ENCODE peak calls at places on chromosomes 7 and 10, in nine cellular contexts. E is PC-9; F is neuronal stem cell; O is mucosa of descending colon; C is CD8-positive, alpha-beta memory T cell; H is astrocyte of the spinal cord; Q is HCT116; T is caudate nucleus; L is pancreas. M is an unnamed sample.

GRCh38 chr7:67625257-67625713 is 628.7 kb downstream of the TYW1 start:
- DNase-seq in E (peak), F (peak), O (peak), C (no peak), H (peak), Q (peak), T (peak), L (peak), M (no peak)

GRCh38 chr10:37748170-37748569 is 109.2 kb downstream of the ZNF248 start:
- DNase-seq in E (no peak), F (no peak), O (no peak), C (no peak), H (no peak), Q (no peak), T (no peak), L (no peak), M (no peak)

GRCh38 chr7:47380325-47381131 is 201.4 kb downstream of the TNS3 start:
- DNase-seq in E (peak), F (peak), O (peak), C (no peak), H (peak), Q (no peak), T (no peak), L (no peak), M (no peak)

GRCh38 chr10:16856567-16856966 is 39.3 kb upstream of the RSU1 start:
- DNase-seq in E (no peak), F (no peak), O (no peak), C (no peak), H (peak), Q (no peak), T (no peak), L (no peak), M (no peak)

GRCh38 chr7:17326378-17326777 is 27.9 kb downstream of the AHR start:
- DNase-seq in E (no peak), F (no peak), O (no peak), C (no peak), H (no peak), Q (no peak), T (no peak), L (no peak), M (no peak)

GRCh38 chr10:72539137-72539536 is 86.7 kb downstream of the MICU1 start:
- DNase-seq in E (no peak), F (no peak), O (no peak), C (no peak), H (no peak), Q (no peak), T (no peak), L (no peak), M (no peak)

GRCh38 chr7:110358028-110358427 is 732.9 kb upstream of the LRRN3 start:
- DNase-seq in E (no peak), F (no peak), O (no peak), C (no peak), H (peak), Q (no peak), T (no peak), L (no peak), M (no peak)

GRCh38 chr10:350981-351501 is 215.8 kb downstream of the ZMYND11 start:
- DNase-seq in E (no peak), F (no peak), O (no peak), C (no peak), H (no peak), Q (no peak), T (no peak), L (no peak), M (no peak)

GRCh38 chr10:108465871-108466641 is 1301.5 kb upstream of the SORCS1 start:
- DNase-seq in E (no peak), F (peak), O (peak), C (no peak), H (peak), Q (no peak), T (no peak), L (peak), M (peak)

GRCh38 chr7:92751902-92752901 is 84.2 kb downstream of the CDK6 start:
- DNase-seq in E (no peak), F (no peak), O (no peak), C (no peak), H (peak), Q (peak), T (no peak), L (no peak), M (peak)

GRCh38 chr7:44213872-44214595 is 13.3 kb downstream of the YKT6 start:
- DNase-seq in E (no peak), F (peak), O (no peak), C (no peak), H (peak), Q (peak), T (no peak), L (no peak), M (peak)